ENCODE peak calls at places on chromosomes 16 and 17, in nine cellular contexts. Z is testis; C is ascending aorta; F is CD8-positive, alpha-beta T cell; S is stomach; J is A673; M is PC-3; P is cardiac fibroblast; H is type B pancreatic cell. N is an unnamed sample.

GRCh38 chr17:11705111-11705510 is 106.8 kb downstream of the DNAH9 start:
- DNase-seq in Z (no peak), C (no peak), F (no peak), S (no peak), J (peak), M (no peak), P (no peak), H (no peak), N (no peak)

GRCh38 chr16:24652803-24653202 is 76.6 kb upstream of the TNRC6A start:
- DNase-seq in Z (no peak), C (no peak), F (no peak), S (no peak), J (no peak), M (no peak), P (no peak), H (no peak), N (no peak)

GRCh38 chr16:11498683-11499082 is 88.0 kb downstream of the LITAF start:
- DNase-seq in Z (no peak), C (no peak), F (no peak), S (no peak), J (no peak), M (no peak), P (no peak), H (no peak), N (no peak)

GRCh38 chr16:89921699-89922476 is 1.3 kb upstream of the TUBB3 start:
- DNase-seq in Z (peak), C (peak), F (no peak), S (peak), J (peak), M (peak), P (peak), H (no peak), N (peak)

GRCh38 chr17:9009096-9009495 is 12.2 kb upstream of the NTN1 start:
- DNase-seq in Z (no peak), C (no peak), F (no peak), S (no peak), J (no peak), M (no peak), P (no peak), H (no peak), N (no peak)

GRCh38 chr16:6690741-6691140 is 641.9 kb upstream of the RBFOX1 start:
- DNase-seq in Z (no peak), C (no peak), F (no peak), S (no peak), J (no peak), M (no peak), P (no peak), H (no peak), N (no peak)

GRCh38 chr16:9846362-9847099 is 335.7 kb downstream of the GRIN2A start:
- DNase-seq in Z (no peak), C (no peak), F (no peak), S (no peak), J (no peak), M (peak), P (peak), H (no peak), N (no peak)

GRCh38 chr17:43915561-43915960 is 8.2 kb upstream of the MPP2 start:
- DNase-seq in Z (no peak), C (no peak), F (no peak), S (no peak), J (no peak), M (no peak), P (peak), H (no peak), N (no peak)

GRCh38 chr16:68236804-68237242 is 896 bp upstream of the ESRP2 start:
- DNase-seq in Z (no peak), C (no peak), F (no peak), S (no peak), J (no peak), M (no peak), P (no peak), H (no peak), N (peak)

GRCh38 chr17:46851029-46851741 is at the start of gene WNT9B:
- DNase-seq in Z (peak), C (no peak), F (no peak), S (peak), J (peak), M (no peak), P (no peak), H (no peak), N (peak)

GRCh38 chr17:27475981-27476895 is 20.0 kb downstream of the KSR1 start:
- DNase-seq in Z (no peak), C (no peak), F (no peak), S (no peak), J (no peak), M (no peak), P (no peak), H (no peak), N (no peak)

GRCh38 chr17:27473748-27474609 is 17.7 kb downstream of the KSR1 start:
- DNase-seq in Z (no peak), C (no peak), F (peak), S (peak), J (no peak), M (no peak), P (no peak), H (no peak), N (no peak)

GRCh38 chr17:27477050-27477647 is 20.9 kb downstream of the KSR1 start:
- DNase-seq in Z (no peak), C (no peak), F (no peak), S (no peak), J (no peak), M (no peak), P (no peak), H (no peak), N (no peak)

GRCh38 chr17:27473190-27473747 is 17.0 kb downstream of the KSR1 start:
- DNase-seq in Z (no peak), C (no peak), F (no peak), S (no peak), J (no peak), M (no peak), P (no peak), H (no peak), N (no peak)

GRCh38 chr17:27475070-27475673 is 18.9 kb downstream of the KSR1 start:
- DNase-seq in Z (no peak), C (no peak), F (no peak), S (no peak), J (no peak), M (no peak), P (no peak), H (no peak), N (no peak)
- TF ChIP-seq CTCF in Z (no peak), C (no peak), F (no peak), S (no peak), J (no peak), M (no peak), P (no peak), H (no peak), N (no peak)

DNA sequence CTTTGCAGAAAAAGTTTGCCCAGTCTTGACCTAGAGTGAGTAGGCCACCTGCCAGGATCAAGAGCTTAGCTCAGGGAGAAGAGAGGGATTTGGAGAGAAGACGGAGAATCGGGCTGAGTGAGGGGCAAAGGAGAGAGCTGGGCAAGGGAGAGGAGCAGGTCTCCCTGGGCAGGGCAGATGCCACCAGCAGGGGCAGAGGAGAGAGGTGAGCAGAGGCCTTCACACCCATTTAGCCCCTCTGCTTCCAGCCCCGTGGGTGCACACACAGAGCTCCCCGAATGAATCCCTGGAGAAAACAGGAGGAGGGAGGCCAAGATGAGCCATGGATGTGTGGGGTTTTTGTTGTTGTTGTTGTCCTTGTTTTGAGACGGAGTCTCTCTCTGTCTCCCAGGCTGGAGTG is 29.2 kb downstream of the TBX4 start:
- DNase-seq in Z (no peak), C (no peak), F (no peak), S (no peak), J (no peak), M (no peak), P (no peak), H (no peak), N (no peak)
- TF ChIP-seq CTCF in Z (no peak), C (no peak), F (no peak), S (no peak), J (no peak), M (no peak), P (no peak), H (no peak), N (no peak)

DNA sequence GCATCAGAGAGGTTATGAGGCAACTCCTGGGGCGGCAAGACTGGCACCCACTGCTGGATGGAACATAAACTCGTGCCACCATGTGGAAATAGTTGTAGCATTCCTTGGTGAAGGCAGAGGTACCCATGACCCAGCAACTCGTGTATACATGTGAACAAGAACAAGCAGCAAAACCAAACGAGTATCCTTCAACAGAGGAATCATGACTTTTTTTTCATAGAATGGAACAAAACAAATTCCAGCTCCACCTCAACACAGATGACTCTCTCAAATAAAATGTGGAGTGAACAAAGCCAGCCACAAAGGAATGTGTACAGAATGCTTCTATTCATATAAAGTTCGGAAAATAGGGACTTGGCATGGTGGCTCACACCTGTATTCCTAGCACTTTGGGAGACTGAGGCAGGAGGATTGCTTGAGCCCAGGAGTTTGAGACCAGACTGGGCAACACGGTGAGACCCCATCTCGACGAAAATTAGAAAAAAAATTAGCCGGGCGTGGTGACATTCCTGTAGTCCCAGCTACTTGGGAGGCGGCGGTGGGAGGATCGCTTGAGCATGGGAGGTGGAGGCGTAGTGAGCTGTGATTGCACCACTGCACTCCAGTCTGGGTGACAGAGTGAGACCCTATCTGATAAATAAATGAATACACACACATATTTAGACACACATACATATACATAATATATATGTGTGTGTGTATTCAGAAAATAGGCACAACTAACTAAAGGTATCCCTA is 35.3 kb downstream of the B9D1 start:
- DNase-seq in Z (no peak), C (peak), F (no peak), S (no peak), J (no peak), M (peak), P (peak), H (no peak), N (no peak)
- TF ChIP-seq CTCF in Z (no peak), C (no peak), F (no peak), S (no peak), J (no peak), M (no peak), P (no peak), H (no peak), N (no peak)

DNA sequence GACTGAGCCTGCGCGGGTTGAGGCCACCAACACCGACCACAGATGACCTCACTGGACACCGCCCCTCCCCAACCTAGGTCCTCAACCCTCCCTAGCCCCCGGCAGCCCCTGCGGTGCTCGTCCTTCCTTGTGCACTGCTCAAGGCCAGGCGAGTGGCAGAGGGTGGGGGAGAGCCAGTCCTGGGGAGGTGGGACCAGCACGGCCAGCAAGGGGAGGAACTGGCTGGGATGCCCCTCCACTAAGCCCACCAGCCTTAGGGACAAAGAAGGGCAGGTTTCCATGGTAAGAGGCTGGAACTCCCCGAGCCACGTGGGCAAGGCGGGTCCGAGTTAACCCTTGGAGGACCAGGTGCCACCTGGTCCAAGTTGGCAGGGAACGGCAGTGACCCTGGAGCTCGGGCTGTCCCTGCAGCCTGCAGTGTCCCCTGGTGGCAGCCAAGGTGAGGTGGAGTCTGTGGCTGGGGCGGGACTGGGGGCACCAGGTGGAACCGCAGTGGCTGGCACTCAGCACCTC is 9.2 kb downstream of the FSCN2 start:
- DNase-seq in Z (peak), C (no peak), F (no peak), S (peak), J (no peak), M (peak), P (no peak), H (no peak), N (peak)
- TF ChIP-seq CTCF in Z (peak), C (peak), F (peak), S (no peak), J (peak), M (peak), P (peak), H (peak), N (peak)

N was measured in nephron progenitor cell.